ENCODE peak calls at places on chromosomes 7 and 10, in four cellular contexts. U is HL-60, D is endothelial cell, L is ovary. X is an unnamed sample.

GRCh38 chr7:105854516-105854915 is 21.9 kb downstream of the ATXN7L1 start:
- DNase-seq in L (no peak), D (no peak), U (no peak), X (no peak)

GRCh38 chr10:133039823-133040704 is 47.7 kb upstream of the ADGRA1 start:
- DNase-seq in L (no peak), U (no peak), D (no peak), X (peak)

GRCh38 chr10:33334839-33335549 is 527 bp upstream of the NRP1 start:
- DNase-seq in L (peak), D (peak), U (peak), X (peak)

GRCh38 chr7:80721880-80722595 is 83.6 kb downstream of the CD36 start:
- DNase-seq in D (no peak), U (peak), L (no peak), X (no peak)

GRCh38 chr10:87089746-87090145 is 4.9 kb downstream of the GLUD1 start:
- DNase-seq in U (no peak), L (no peak), D (no peak), X (no peak)

GRCh38 chr10:114881462-114881861 is 56.5 kb upstream of the TRUB1 start:
- DNase-seq in U (no peak), L (no peak), D (no peak), X (no peak)

GRCh38 chr7:33854178-33854577 is 51.2 kb upstream of the BMPER start:
- DNase-seq in U (no peak), L (no peak), D (no peak), X (no peak)

GRCh38 chr7:65746398-65746669 is 126.5 kb upstream of the VKORC1L1 start:
- DNase-seq in D (no peak), L (no peak), U (no peak), X (no peak)

GRCh38 chr7:46955526-46955925 is 626.4 kb downstream of the TNS3 start:
- DNase-seq in D (no peak), U (no peak), L (no peak), X (no peak)

GRCh38 chr7:127678947-127679346 is 27.0 kb downstream of the SND1 start:
- DNase-seq in L (no peak), U (no peak), D (no peak), X (no peak)

GRCh38 chr7:6640246-6640721 is 3.2 kb downstream of the ZNF316 start:
- DNase-seq in U (peak), L (no peak), D (no peak), X (peak)

DNA sequence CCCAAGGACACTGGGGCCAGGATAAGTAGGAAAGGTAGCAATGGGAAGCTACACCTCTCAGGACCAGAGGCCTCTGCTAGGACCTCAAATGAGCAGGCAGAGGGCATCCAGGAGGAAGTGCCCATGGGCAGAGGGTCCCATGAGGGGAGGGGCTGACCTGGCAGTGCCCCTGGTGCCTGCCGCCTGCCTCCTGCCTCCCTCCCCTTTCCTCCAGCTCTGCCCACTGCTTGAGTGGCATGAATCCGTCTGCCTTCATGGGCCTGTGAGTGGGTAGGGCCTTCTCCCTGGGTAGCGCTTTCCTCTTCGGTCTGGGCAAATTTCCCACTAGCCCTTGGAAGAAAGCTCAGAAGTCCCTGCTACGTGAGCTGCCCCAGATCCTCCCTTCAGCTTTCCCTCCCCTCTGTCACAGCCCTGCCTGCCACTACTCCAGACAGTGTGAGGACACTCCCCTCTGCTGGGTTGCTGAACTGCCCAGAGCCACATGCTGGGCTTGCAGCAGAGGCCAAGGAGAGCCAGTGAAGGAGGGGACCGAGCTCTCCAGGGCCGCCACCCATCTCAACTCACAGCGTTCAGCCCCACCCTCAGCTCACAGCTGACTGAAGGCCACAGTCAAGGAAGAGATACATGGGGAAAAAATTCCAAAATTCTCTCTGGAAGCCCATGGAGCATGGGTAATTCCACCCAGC is 141.4 kb downstream of the ARHGAP22 start:
- DNase-seq in U (no peak), D (no peak), L (peak), X (no peak)
- TF ChIP-seq CTCF in U (no peak), D (no peak), L (no peak), X (no peak)

GRCh38 chr10:100357073-100357858 is 10.2 kb downstream of the SCD start:
- DNase-seq in L (no peak), D (no peak), U (no peak), X (no peak)

GRCh38 chr10:100360234-100360633 is 13.2 kb downstream of the SCD start:
- DNase-seq in U (no peak), L (no peak), D (no peak), X (no peak)

GRCh38 chr10:100356067-100357017 is 9.3 kb downstream of the SCD start:
- DNase-seq in U (no peak), L (no peak), D (no peak), X (no peak)

GRCh38 chr10:100359529-100360150 is 12.6 kb downstream of the SCD start:
- DNase-seq in L (peak), U (no peak), D (no peak), X (no peak)

GRCh38 chr10:100359030-100359432 is 12.0 kb downstream of the SCD start:
- DNase-seq in D (no peak), L (no peak), U (no peak), X (no peak)
- TF ChIP-seq CTCF in D (no peak), L (no peak), U (no peak), X (no peak)

GRCh38 chr10:125521721-125522680 is 161.0 kb downstream of the TEX36 start:
- DNase-seq in U (peak), D (peak), L (no peak), X (peak)
- TF ChIP-seq CTCF in U (peak), D (peak), L (no peak), X (peak)

DNA sequence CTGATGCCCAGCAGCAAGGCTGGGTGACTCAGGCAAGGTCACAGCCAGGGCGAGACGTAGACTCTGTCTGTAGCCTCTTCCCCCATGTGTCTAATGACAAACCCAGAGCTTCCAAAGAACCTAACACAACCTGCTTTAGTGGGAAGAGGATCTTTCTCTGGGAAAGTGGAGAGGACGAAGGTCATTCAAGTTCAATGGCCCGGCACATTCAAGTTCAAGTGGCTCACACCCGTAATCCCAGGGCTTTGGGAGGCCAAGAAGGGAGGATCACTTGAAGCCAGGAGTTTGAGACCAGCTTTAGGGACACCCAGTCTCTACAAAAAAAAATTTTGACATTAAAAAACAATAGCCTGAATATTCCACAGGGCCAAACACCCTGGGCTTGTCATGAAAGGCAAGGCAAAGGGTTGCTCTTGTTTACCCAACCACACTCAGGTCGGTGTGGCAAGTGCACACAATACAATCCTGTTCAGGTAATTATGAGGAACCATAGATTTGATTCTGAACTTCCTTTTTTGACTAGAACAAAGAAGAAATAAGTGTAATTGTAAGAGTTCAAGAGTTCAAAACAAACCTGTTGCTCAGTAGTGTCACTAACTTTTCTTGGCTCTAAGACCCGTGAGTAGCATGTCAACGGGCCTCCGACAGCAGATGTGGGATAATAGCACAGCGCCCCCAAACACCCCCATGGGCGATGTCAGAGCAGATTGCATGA is 53.9 kb upstream of the KLF6 start:
- DNase-seq in U (peak), D (no peak), L (no peak), X (no peak)
- TF ChIP-seq CTCF in U (no peak), D (no peak), L (no peak), X (no peak)

GRCh38 chr7:149527414-149527813 is 29.8 kb upstream of the ZNF746 start:
- DNase-seq in U (no peak), L (no peak), D (no peak), X (no peak)
- TF ChIP-seq CTCF in U (no peak), L (no peak), D (no peak), X (no peak)

DNA sequence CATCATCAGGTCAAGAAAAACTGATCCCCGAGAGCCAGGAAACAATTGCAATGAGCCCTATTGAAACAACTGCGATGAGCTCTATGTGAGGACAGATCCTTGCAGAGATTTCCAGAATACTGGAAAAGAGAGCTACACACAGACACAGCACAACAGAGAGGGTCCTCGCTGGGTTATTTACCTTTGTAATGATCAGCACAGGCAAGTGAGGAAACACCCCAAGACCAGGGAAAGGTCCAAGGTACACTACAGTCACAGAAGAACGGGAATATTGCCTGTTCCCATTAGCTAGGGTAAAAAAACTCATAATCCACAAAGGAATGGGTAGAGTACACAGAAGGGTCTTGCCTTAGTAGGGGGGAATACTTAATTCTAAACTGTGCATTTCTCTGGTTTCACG is 152.7 kb downstream of the ZNF438 start:
- DNase-seq in U (no peak), L (no peak), D (no peak), X (no peak)
- TF ChIP-seq CTCF in U (no peak), L (no peak), D (no peak), X (no peak)

GRCh38 chr10:122140941-122141623 is 130.0 kb upstream of the BTBD16 start:
- DNase-seq in L (peak), D (no peak), U (peak), X (peak)
- TF ChIP-seq CTCF in L (no peak), D (no peak), U (no peak), X (no peak)

GRCh38 chr10:78520737-78521430 is 487.2 kb downstream of the RPS24 start:
- DNase-seq in D (peak), U (peak), L (no peak), X (no peak)
- TF ChIP-seq CTCF in D (peak), U (no peak), L (no peak), X (no peak)